ENCODE peak calls at places on chromosomes 12 and 14, in nine cellular contexts. L is PC-3, R is left ventricle myocardium inferior, D is esophagus squamous epithelium, M is tibial artery, A is OCI-LY7, B is AG04449, O is thoracic aorta, U is heart right ventricle. X is an unnamed sample.

GRCh38 chr14:62179367-62180018 is 417.3 kb downstream of the SNAPC1 start:
- DNase-seq in R (peak), M (no peak), U (peak), B (peak), L (peak), D (no peak), O (no peak), A (peak), X (peak)

GRCh38 chr14:104744484-104744883 is 8.5 kb upstream of the SIVA1 start:
- DNase-seq in U (no peak), B (no peak), M (no peak), R (no peak), L (no peak), O (no peak), D (no peak), A (no peak), X (no peak)

GRCh38 chr12:116718578-116719454 is 19.1 kb downstream of the SPRING1 start:
- DNase-seq in U (no peak), M (no peak), B (peak), O (no peak), L (peak), A (no peak), D (no peak), R (no peak), X (peak)

GRCh38 chr12:116247377-116247776 is 30.1 kb downstream of the MED13L start:
- DNase-seq in B (peak), A (no peak), M (no peak), O (no peak), L (no peak), R (no peak), U (no peak), D (no peak), X (peak)

GRCh38 chr14:85088231-85088630 is 441.7 kb upstream of the FLRT2 start:
- DNase-seq in O (no peak), B (no peak), A (no peak), R (no peak), M (no peak), L (peak), U (no peak), D (no peak), X (no peak)

GRCh38 chr12:101857043-101857558 is 20.3 kb upstream of the DRAM1 start:
- DNase-seq in D (no peak), A (no peak), O (no peak), B (peak), M (no peak), U (no peak), L (peak), R (no peak), X (peak)

GRCh38 chr14:37034410-37035285 is 137.8 kb downstream of the SLC25A21 start:
- DNase-seq in U (no peak), L (no peak), B (peak), R (no peak), O (no peak), A (no peak), M (no peak), D (no peak), X (peak)

GRCh38 chr14:77133718-77134338 is 7.8 kb downstream of the ZDHHC22 start:
- DNase-seq in U (peak), B (no peak), D (no peak), L (peak), A (peak), R (peak), O (no peak), M (peak), X (peak)

GRCh38 chr12:50589650-50590435 is 85.1 kb downstream of the DIP2B start:
- DNase-seq in D (no peak), U (no peak), A (no peak), B (peak), O (no peak), M (no peak), L (peak), R (no peak), X (peak)

GRCh38 chr12:127685476-127686234 is 581.3 kb upstream of the TMEM132C start:
- DNase-seq in L (no peak), O (no peak), M (no peak), D (no peak), B (no peak), U (no peak), A (no peak), R (no peak), X (no peak)

GRCh38 chr14:70821581-70821915 is 12.2 kb upstream of the MAP3K9 start:
- DNase-seq in A (no peak), O (no peak), M (no peak), R (no peak), U (no peak), B (no peak), L (no peak), D (no peak), X (no peak)

GRCh38 chr12:55515696-55516095 is 23.5 kb downstream of the OR6C68 start:
- DNase-seq in D (no peak), L (peak), A (peak), R (no peak), B (no peak), M (no peak), O (no peak), U (no peak), X (no peak)
- TF ChIP-seq CTCF in D (no peak), L (no peak), A (peak), R (no peak), B (no peak), M (no peak), O (no peak), U (no peak), X (no peak)

GRCh38 chr14:35114036-35114435 is 7.8 kb downstream of the PPP2R3C start:
- DNase-seq in M (no peak), A (no peak), R (no peak), U (no peak), L (peak), D (no peak), O (no peak), B (no peak), X (peak)
- H3K4me3 ChIP-seq in M (no peak), A (no peak), R (no peak), U (no peak), L (no peak), D (no peak), O (no peak), B (no peak), X (no peak)

DNA sequence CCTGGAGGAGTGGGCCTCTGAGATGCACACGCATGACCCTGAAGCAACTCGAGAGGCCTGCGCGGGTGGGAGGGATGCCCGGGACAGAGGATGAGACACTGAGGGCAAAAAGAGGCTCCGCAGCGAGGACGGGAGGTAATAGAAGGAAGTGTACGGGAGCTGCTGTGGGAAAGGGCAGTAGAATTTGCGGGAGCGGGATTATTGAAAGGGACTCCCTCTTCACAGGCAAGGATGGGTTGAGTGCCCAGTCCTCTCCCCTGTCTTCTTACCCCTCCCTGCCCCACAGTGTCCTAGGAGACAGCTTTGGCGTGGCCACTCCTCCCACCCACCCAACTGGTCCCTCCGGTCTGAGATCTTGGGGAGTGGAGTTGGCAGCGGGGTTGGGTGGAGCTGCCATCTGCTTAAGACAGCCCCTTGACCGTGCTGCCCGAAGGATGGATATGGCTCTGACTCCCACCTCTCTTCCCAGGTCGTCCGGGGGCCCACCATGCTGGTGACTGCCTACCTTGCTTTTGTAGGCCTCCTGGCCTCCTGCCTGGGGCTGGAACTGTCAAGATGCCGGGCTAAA is 15.7 kb upstream of the ESPL1 start:
- DNase-seq in L (peak), R (peak), U (no peak), O (no peak), B (no peak), M (peak), A (no peak), D (no peak), X (no peak)
- TF ChIP-seq CTCF in L (no peak), R (peak), U (no peak), O (no peak), B (no peak), M (no peak), A (peak), D (no peak), X (no peak)

GRCh38 chr14:73753043-73753886 is 39.1 kb upstream of the PNMA1 start:
- DNase-seq in O (no peak), R (peak), B (no peak), A (peak), U (peak), M (no peak), D (no peak), L (no peak), X (peak)
- H3K4me3 ChIP-seq in O (peak), R (peak), B (peak), A (peak), U (peak), M (peak), D (peak), L (no peak), X (peak)

GRCh38 chr14:51552275-51552674 is 99.4 kb upstream of the FRMD6 start:
- DNase-seq in O (no peak), D (no peak), B (no peak), U (no peak), M (no peak), R (no peak), A (no peak), L (peak), X (no peak)
- TF ChIP-seq CTCF in O (no peak), D (no peak), B (no peak), U (no peak), M (no peak), R (no peak), A (no peak), L (peak), X (no peak)

GRCh38 chr14:59438148-59438766 is 26.9 kb downstream of the GPR135 start:
- DNase-seq in O (no peak), B (peak), M (no peak), R (no peak), A (no peak), D (no peak), L (peak), U (no peak), X (peak)
- H3K4me3 ChIP-seq in O (peak), B (no peak), M (no peak), R (no peak), A (no peak), D (no peak), L (no peak), U (no peak), X (no peak)

GRCh38 chr12:6037459-6037858 is 87.0 kb downstream of the VWF start:
- DNase-seq in O (no peak), U (no peak), L (no peak), M (no peak), D (no peak), A (no peak), B (no peak), R (no peak), X (no peak)

GRCh38 chr12:6036509-6036908 is 88.0 kb downstream of the VWF start:
- DNase-seq in A (no peak), R (no peak), B (no peak), D (no peak), U (no peak), O (no peak), L (no peak), M (no peak), X (no peak)

GRCh38 chr12:6034596-6034995 is 89.5 kb upstream of the ANO2 start:
- DNase-seq in D (no peak), U (no peak), O (no peak), L (no peak), R (no peak), A (no peak), B (no peak), M (peak), X (no peak)

GRCh38 chr12:6039894-6040601 is 84.4 kb downstream of the VWF start:
- DNase-seq in B (no peak), A (peak), O (no peak), L (peak), D (no peak), M (no peak), U (peak), R (no peak), X (peak)

GRCh38 chr12:6038160-6038559 is 86.3 kb downstream of the VWF start:
- DNase-seq in D (no peak), U (no peak), L (peak), B (no peak), M (no peak), O (no peak), R (no peak), A (peak), X (peak)
- TF ChIP-seq CTCF in D (peak), U (peak), L (peak), B (peak), M (peak), O (peak), R (peak), A (peak), X (peak)

GRCh38 chr12:82723093-82723492 is 36.4 kb downstream of the TMTC2 start:
- DNase-seq in U (no peak), O (no peak), R (no peak), B (no peak), M (no peak), D (no peak), A (no peak), L (no peak), X (no peak)
- H3K4me3 ChIP-seq in U (no peak), O (no peak), R (no peak), B (no peak), M (no peak), D (no peak), A (no peak), L (no peak), X (no peak)

X was measured in foreskin fibroblast.